ENCODE peak calls at places on chromosomes 11 and 22, in five cellular contexts. C is mammary epithelial cell, J is osteoblast, X is adrenal gland, B is breast epithelium. Z is an unnamed sample.

GRCh38 chr11:102833731-102834130 is 9.7 kb downstream of the MMP3 start:
- DNase-seq in C (no peak), J (no peak), X (no peak), B (no peak), Z (no peak)

GRCh38 chr11:28228196-28228595 is 120.0 kb downstream of the METTL15 start:
- DNase-seq in C (peak; percentile 10), J (no peak), X (no peak), B (no peak), Z (no peak)

GRCh38 chr11:2140411-2141400 is 1.5 kb upstream of the IGF2 start:
- DNase-seq in C (peak; percentile 13), J (no peak), X (no peak), B (no peak), Z (no peak)

GRCh38 chr22:25068701-25069100 is 116.2 kb downstream of the KIAA1671 start:
- DNase-seq in C (no peak), J (no peak), X (no peak), B (no peak), Z (no peak)

GRCh38 chr22:46637711-46638600 is 17.8 kb downstream of the GRAMD4 start:
- DNase-seq in C (no peak), J (no peak), X (peak; percentile 60), B (no peak), Z (no peak)

GRCh38 chr11:33329705-33330329 is 72.6 kb downstream of the HIPK3 start:
- DNase-seq in C (peak; percentile 55), J (peak; percentile 58), X (peak; percentile 46), B (no peak), Z (peak; percentile 65)

GRCh38 chr11:128933481-128934178 is 9.0 kb downstream of the TP53AIP1 start:
- DNase-seq in C (no peak), J (peak; percentile 35), X (no peak), B (no peak), Z (no peak)

GRCh38 chr22:48819232-48819631 is 1008.4 kb downstream of the BRD1 start:
- DNase-seq in C (no peak), J (no peak), X (no peak), B (no peak), Z (no peak)

GRCh38 chr11:47466701-47467250 is 17.8 kb upstream of the RAPSN start:
- DNase-seq in C (no peak), J (peak; percentile 58), X (peak; percentile 83), B (no peak), Z (no peak)

GRCh38 chr11:6251990-6252473 is 7.6 kb upstream of the CCKBR start:
- DNase-seq in C (no peak), J (peak; percentile 80), X (peak; percentile 81), B (no peak), Z (no peak)

GRCh38 chr11:131579932-131580387 is 209.5 kb downstream of the NTM start:
- DNase-seq in C (peak; percentile 1), J (peak; percentile 81), X (peak; percentile 25), B (no peak), Z (no peak)

GRCh38 chr11:47083913-47084312 is 92.8 kb downstream of the ARFGAP2 start:
- DNase-seq in C (peak; percentile 66), J (no peak), X (no peak), B (no peak), Z (no peak)

GRCh38 chr11:32396991-32397390 is 38.3 kb downstream of the WT1 start:
- DNase-seq in C (no peak), J (no peak), X (no peak), B (no peak), Z (no peak)

GRCh38 chr11:92500463-92500862 is 275.8 kb downstream of the FAT3 start:
- DNase-seq in C (peak; percentile 22), J (no peak), X (no peak), B (no peak), Z (no peak)

GRCh38 chr11:124302756-124303155 is 11.0 kb downstream of the OR8D1 start:
- DNase-seq in C (no peak), J (no peak), X (no peak), B (no peak), Z (no peak)

GRCh38 chr11:44556735-44557409 is 8.6 kb upstream of the CD82 start:
- DNase-seq in C (no peak), J (no peak), X (peak; percentile 72), B (no peak), Z (peak; percentile 68)

GRCh38 chr11:66670816-66671215 is 6.9 kb downstream of the RBM4B start:
- DNase-seq in C (no peak), J (no peak), X (no peak), B (no peak), Z (no peak)

GRCh38 chr11:64844330-64845124 is at the start of gene CDC42BPG:
- DNase-seq in C (peak; percentile 87), J (peak; percentile 100), X (peak; percentile 56), B (peak; percentile 89), Z (peak; percentile 91)

GRCh38 chr22:39994566-39995345 is at the start of gene FAM83F:
- DNase-seq in C (peak; percentile 69), J (no peak), X (peak; percentile 12), B (no peak), Z (no peak)

GRCh38 chr11:43505171-43505570 is 146.5 kb downstream of the TTC17 start:
- DNase-seq in C (no peak), J (no peak), X (no peak), B (no peak), Z (no peak)

GRCh38 chr22:36745301-36745995 is 30.5 kb downstream of the IFT27 start:
- DNase-seq in C (peak; percentile 8), J (peak; percentile 62), X (no peak), B (no peak), Z (no peak)

GRCh38 chr11:131942878-131943277 is 572.5 kb downstream of the NTM start:
- DNase-seq in C (no peak), J (no peak), X (no peak), B (no peak), Z (no peak)

GRCh38 chr22:31277741-31278642 is 14.3 kb downstream of the PIK3IP1 start:
- DNase-seq in C (no peak), J (no peak), X (no peak), B (no peak), Z (no peak)
- H3K4me1 ChIP-seq in C (no peaks in the 10 kb centered on the region), J (no peaks in the 10 kb centered on the region), X (peaks cover 11% of the 10 kb centered on the region), B (no peaks in the 10 kb centered on the region), Z (no peaks in the 10 kb centered on the region)

GRCh38 chr11:82995276-82995675 is 76.4 kb downstream of the RAB30 start:
- DNase-seq in C (no peak), J (no peak), X (no peak), B (no peak), Z (no peak)

GRCh38 chr11:82992219-82992618 is 79.5 kb downstream of the RAB30 start:
- DNase-seq in C (no peak), J (no peak), X (peak; percentile 45), B (no peak), Z (no peak)

GRCh38 chr11:82995754-82996398 is 75.8 kb downstream of the RAB30 start:
- DNase-seq in C (peak; percentile 51), J (no peak), X (peak; percentile 47), B (no peak), Z (peak; percentile 67)

GRCh38 chr11:82996966-82997606 is 74.6 kb downstream of the RAB30 start:
- DNase-seq in C (peak; percentile 24), J (no peak), X (peak; percentile 40), B (no peak), Z (peak; percentile 94)

GRCh38 chr11:82994615-82995014 is 77.1 kb downstream of the RAB30 start:
- DNase-seq in C (no peak), J (no peak), X (no peak), B (no peak), Z (no peak)
- H3K4me1 ChIP-seq in C (peaks cover 3% of the 10 kb centered on the region), J (peaks cover 25% of the 10 kb centered on the region), X (peaks cover 69% of the 10 kb centered on the region), B (no peaks in the 10 kb centered on the region), Z (peaks cover 61% of the 10 kb centered on the region)

GRCh38 chr11:114293201-114293711 is 2.9 kb upstream of the NNMT start:
- DNase-seq in C (peak; percentile 49), J (no peak), X (no peak), B (no peak), Z (no peak)

GRCh38 chr11:114290503-114291239 is 5.5 kb upstream of the NNMT start:
- DNase-seq in C (no peak), J (no peak), X (no peak), B (no peak), Z (no peak)

GRCh38 chr11:114289779-114290178 is 6.4 kb upstream of the NNMT start:
- DNase-seq in C (no peak), J (no peak), X (no peak), B (no peak), Z (no peak)

GRCh38 chr11:114291847-114292680 is 4.1 kb upstream of the NNMT start:
- DNase-seq in C (peak; percentile 45), J (no peak), X (no peak), B (no peak), Z (peak; percentile 23)

GRCh38 chr11:114291381-114291780 is 4.8 kb upstream of the NNMT start:
- DNase-seq in C (no peak), J (no peak), X (no peak), B (no peak), Z (peak; percentile 18)
- H3K4me1 ChIP-seq in C (peaks cover 36% of the 10 kb centered on the region), J (peaks cover 58% of the 10 kb centered on the region), X (peaks cover 12% of the 10 kb centered on the region), B (peaks cover 8% of the 10 kb centered on the region), Z (no peaks in the 10 kb centered on the region)

GRCh38 chr11:8720868-8721739 is 38.5 kb downstream of the RPL27A start:
- DNase-seq in C (peak; percentile 46), J (peak; percentile 62), X (no peak), B (no peak), Z (no peak)
- H3K4me1 ChIP-seq in C (peaks cover 61% of the 10 kb centered on the region), J (peaks cover 46% of the 10 kb centered on the region), X (peaks cover 83% of the 10 kb centered on the region), B (peaks cover 31% of the 10 kb centered on the region), Z (no peaks in the 10 kb centered on the region)

DNA sequence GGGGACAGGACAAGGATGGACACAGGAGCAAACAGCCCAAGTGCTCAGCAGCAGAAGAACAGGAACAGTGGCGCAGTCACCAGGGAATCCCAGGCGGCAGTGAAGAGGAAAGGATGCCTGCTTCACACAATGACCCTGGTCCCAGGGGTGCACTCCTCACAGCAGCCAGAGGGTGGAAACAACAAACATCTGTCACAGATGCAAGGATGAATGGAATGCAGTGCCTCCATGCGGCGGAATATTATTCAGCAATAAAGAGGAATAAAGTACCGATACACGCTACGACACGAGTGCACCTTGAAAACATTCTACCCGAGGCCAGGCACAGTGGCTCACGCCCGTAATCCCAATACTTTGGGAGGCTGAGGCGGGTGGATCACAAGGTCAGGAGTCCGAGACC is 12.7 kb downstream of the CSNK1E start:
- DNase-seq in C (no peak), J (peak; percentile 86), X (no peak), B (no peak), Z (no peak)
- H3K4me1 ChIP-seq in C (peaks cover 53% of the 10 kb centered on the region), J (peaks cover 21% of the 10 kb centered on the region), X (peaks cover 47% of the 10 kb centered on the region), B (peaks cover 9% of the 10 kb centered on the region), Z (peaks cover 50% of the 10 kb centered on the region)

Z was measured in MM.1S.